ENCODE peak calls at places on chromosomes 3 and 15, in eight cellular contexts. One of them, this sample, is unnamed.

GRCh38 chr15:66107070-66107469 is 146.5 kb downstream of the MEGF11 start:
- DNase-seq in GDM1: no peak
- DNase-seq in NCI-H1417: no peak
- DNase-seq in NCI-H1105: no peak
- DNase-seq in testis: no peak
- DNase-seq in activated CD4-positive, alpha-beta T cell treated with anti-CD3 and anti-CD28 coated beads, Interleukin-2, amount 10 ng/mL, durations not matched to agents 7 days and 5 days: no peak
- DNase-seq in tibial artery: no peak
- DNase-seq in activated T-cell treated with anti-CD3 and anti-CD28 coated beads for 4 hours: no peak
- DNase-seq in this sample: no peak

GRCh38 chr3:143442761-143443477 is 323.3 kb downstream of the CHST2 start:
- DNase-seq in GDM1: no peak
- DNase-seq in NCI-H1417: no peak
- DNase-seq in NCI-H1105: no peak
- DNase-seq in testis: no peak
- DNase-seq in activated CD4-positive, alpha-beta T cell treated with anti-CD3 and anti-CD28 coated beads, Interleukin-2, amount 10 ng/mL, durations not matched to agents 7 days and 5 days: peak
- DNase-seq in tibial artery: no peak
- DNase-seq in activated T-cell treated with anti-CD3 and anti-CD28 coated beads for 4 hours: no peak
- DNase-seq in this sample: no peak

GRCh38 chr3:58117561-58118305 is 93.0 kb downstream of the DNASE1L3 start:
- DNase-seq in GDM1: no peak
- DNase-seq in NCI-H1417: no peak
- DNase-seq in NCI-H1105: no peak
- DNase-seq in testis: peak
- DNase-seq in activated CD4-positive, alpha-beta T cell treated with anti-CD3 and anti-CD28 coated beads, Interleukin-2, amount 10 ng/mL, durations not matched to agents 7 days and 5 days: no peak
- DNase-seq in tibial artery: peak
- DNase-seq in activated T-cell treated with anti-CD3 and anti-CD28 coated beads for 4 hours: no peak
- DNase-seq in this sample: no peak

GRCh38 chr3:34212175-34212574 is 413.7 kb downstream of the PDCD6IP start:
- DNase-seq in GDM1: no peak
- DNase-seq in NCI-H1417: no peak
- DNase-seq in NCI-H1105: no peak
- DNase-seq in testis: no peak
- DNase-seq in activated CD4-positive, alpha-beta T cell treated with anti-CD3 and anti-CD28 coated beads, Interleukin-2, amount 10 ng/mL, durations not matched to agents 7 days and 5 days: no peak
- DNase-seq in tibial artery: no peak
- DNase-seq in activated T-cell treated with anti-CD3 and anti-CD28 coated beads for 4 hours: no peak
- DNase-seq in this sample: peak

GRCh38 chr15:31427411-31427810 is 100.8 kb downstream of the KLF13 start:
- DNase-seq in GDM1: no peak
- DNase-seq in NCI-H1417: no peak
- DNase-seq in NCI-H1105: no peak
- DNase-seq in testis: no peak
- DNase-seq in activated CD4-positive, alpha-beta T cell treated with anti-CD3 and anti-CD28 coated beads, Interleukin-2, amount 10 ng/mL, durations not matched to agents 7 days and 5 days: no peak
- DNase-seq in tibial artery: no peak
- DNase-seq in activated T-cell treated with anti-CD3 and anti-CD28 coated beads for 4 hours: no peak
- DNase-seq in this sample: peak

GRCh38 chr3:101388706-101389105 is 68.3 kb upstream of the IMPG2 start:
- DNase-seq in GDM1: no peak
- DNase-seq in NCI-H1417: no peak
- DNase-seq in NCI-H1105: no peak
- DNase-seq in testis: no peak
- DNase-seq in activated CD4-positive, alpha-beta T cell treated with anti-CD3 and anti-CD28 coated beads, Interleukin-2, amount 10 ng/mL, durations not matched to agents 7 days and 5 days: no peak
- DNase-seq in tibial artery: no peak
- DNase-seq in activated T-cell treated with anti-CD3 and anti-CD28 coated beads for 4 hours: no peak
- DNase-seq in this sample: no peak

GRCh38 chr15:25741253-25741575 is 121.9 kb downstream of the ATP10A start:
- DNase-seq in GDM1: peak
- DNase-seq in NCI-H1417: no peak
- DNase-seq in NCI-H1105: no peak
- DNase-seq in testis: no peak
- DNase-seq in activated CD4-positive, alpha-beta T cell treated with anti-CD3 and anti-CD28 coated beads, Interleukin-2, amount 10 ng/mL, durations not matched to agents 7 days and 5 days: no peak
- DNase-seq in tibial artery: no peak
- DNase-seq in activated T-cell treated with anti-CD3 and anti-CD28 coated beads for 4 hours: no peak
- DNase-seq in this sample: no peak

GRCh38 chr3:124741027-124741426 is 10.8 kb downstream of the UMPS start:
- DNase-seq in GDM1: no peak
- DNase-seq in NCI-H1417: no peak
- DNase-seq in NCI-H1105: no peak
- DNase-seq in testis: no peak
- DNase-seq in activated CD4-positive, alpha-beta T cell treated with anti-CD3 and anti-CD28 coated beads, Interleukin-2, amount 10 ng/mL, durations not matched to agents 7 days and 5 days: no peak
- DNase-seq in tibial artery: no peak
- DNase-seq in activated T-cell treated with anti-CD3 and anti-CD28 coated beads for 4 hours: no peak
- DNase-seq in this sample: no peak

GRCh38 chr3:77256584-77257488 is 216.9 kb downstream of the ROBO2 start:
- DNase-seq in GDM1: no peak
- DNase-seq in NCI-H1417: peak
- DNase-seq in NCI-H1105: peak
- DNase-seq in testis: no peak
- DNase-seq in activated CD4-positive, alpha-beta T cell treated with anti-CD3 and anti-CD28 coated beads, Interleukin-2, amount 10 ng/mL, durations not matched to agents 7 days and 5 days: no peak
- DNase-seq in tibial artery: no peak
- DNase-seq in activated T-cell treated with anti-CD3 and anti-CD28 coated beads for 4 hours: no peak
- DNase-seq in this sample: no peak

GRCh38 chr3:63976166-63976861 is 47.0 kb downstream of the PSMD6 start:
- DNase-seq in GDM1: no peak
- DNase-seq in NCI-H1417: no peak
- DNase-seq in NCI-H1105: no peak
- DNase-seq in testis: no peak
- DNase-seq in activated CD4-positive, alpha-beta T cell treated with anti-CD3 and anti-CD28 coated beads, Interleukin-2, amount 10 ng/mL, durations not matched to agents 7 days and 5 days: no peak
- DNase-seq in tibial artery: no peak
- DNase-seq in activated T-cell treated with anti-CD3 and anti-CD28 coated beads for 4 hours: no peak
- DNase-seq in this sample: peak